ENCODE peak calls at places on chromosomes 2 and 18, in six cellular contexts. R is dorsolateral prefrontal cortex, F is fibroblast of mammary gland, O is AG09309, E is A549, T is foreskin fibroblast. C is an unnamed sample.
A peak's percentile ranks its signal among the peaks of the same experiment; 100 is the strongest.

GRCh38 chr2:195613922-195614321 is 43.1 kb upstream of the SLC39A10 start:
- DNase-seq in R (no peak), F (peak; percentile 86), O (peak; percentile 54), E (peak; percentile 47), T (peak; percentile 80), C (no peak)

GRCh38 chr2:55948176-55948921 is 24.8 kb upstream of the EFEMP1 start:
- DNase-seq in R (no peak), F (peak; percentile 36), O (no peak), E (no peak), T (peak; percentile 28), C (no peak)

GRCh38 chr2:239266436-239266770 is 134.4 kb downstream of the HDAC4 start:
- DNase-seq in R (peak; percentile 5), F (no peak), O (no peak), E (no peak), T (no peak), C (no peak)

GRCh38 chr2:234249873-234250272 is 199.4 kb downstream of the SPP2 start:
- DNase-seq in R (no peak), F (peak; percentile 66), O (peak; percentile 67), E (peak; percentile 44), T (peak; percentile 88), C (no peak)

GRCh38 chr2:218839430-218839829 is 7.8 kb upstream of the PRKAG3 start:
- DNase-seq in R (no peak), F (peak; percentile 78), O (no peak), E (no peak), T (peak; percentile 77), C (no peak)

GRCh38 chr2:159921752-159922404 is 123.9 kb upstream of the CD302 start:
- DNase-seq in R (peak; percentile 50), F (peak; percentile 74), O (no peak), E (peak; percentile 41), T (peak; percentile 73), C (peak; percentile 83)

GRCh38 chr18:8252371-8252770 is 356.9 kb upstream of the RAB12 start:
- DNase-seq in R (no peak), F (no peak), O (no peak), E (no peak), T (no peak), C (no peak)

GRCh38 chr18:28875059-28875458 is 698.1 kb upstream of the CDH2 start:
- DNase-seq in R (no peak), F (no peak), O (peak; percentile 55), E (no peak), T (no peak), C (no peak)

DNA sequence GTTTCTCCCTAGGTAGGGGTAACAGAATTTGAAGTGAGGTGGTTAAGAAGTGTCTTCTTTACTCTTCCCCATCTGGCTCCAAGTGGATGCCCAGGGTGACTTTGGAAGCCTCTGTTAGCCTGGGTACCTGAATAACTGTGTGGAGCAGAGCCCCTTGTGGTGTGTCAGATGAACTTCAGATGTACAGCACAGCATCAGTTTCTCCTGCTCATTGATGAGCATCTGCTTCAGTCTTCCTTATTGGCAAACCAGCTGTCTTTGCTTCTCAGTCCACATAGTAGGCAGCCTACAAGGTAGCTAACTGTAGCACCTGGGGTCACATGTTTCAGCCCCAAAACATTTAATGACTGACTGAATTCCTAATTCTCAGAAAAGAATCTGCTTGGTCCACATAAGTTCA is 56.2 kb upstream of the ATP8B1 start:
- DNase-seq in R (no peak), F (peak; percentile 54), O (no peak), E (peak; percentile 27), T (peak; percentile 31), C (no peak)
- TF ChIP-seq CTCF in R (no peak), F (peak; percentile 62), O (peak; percentile 41), E (peak; percentile 19), T (peak; percentile 34), C (peak; percentile 55)

GRCh38 chr2:74679615-74680014 is 25.6 kb downstream of the SEMA4F start:
- DNase-seq in R (no peak), F (no peak), O (no peak), E (no peak), T (no peak), C (no peak)
- TF ChIP-seq CTCF in R (no peak), F (no peak), O (no peak), E (no peak), T (no peak), C (no peak)

DNA sequence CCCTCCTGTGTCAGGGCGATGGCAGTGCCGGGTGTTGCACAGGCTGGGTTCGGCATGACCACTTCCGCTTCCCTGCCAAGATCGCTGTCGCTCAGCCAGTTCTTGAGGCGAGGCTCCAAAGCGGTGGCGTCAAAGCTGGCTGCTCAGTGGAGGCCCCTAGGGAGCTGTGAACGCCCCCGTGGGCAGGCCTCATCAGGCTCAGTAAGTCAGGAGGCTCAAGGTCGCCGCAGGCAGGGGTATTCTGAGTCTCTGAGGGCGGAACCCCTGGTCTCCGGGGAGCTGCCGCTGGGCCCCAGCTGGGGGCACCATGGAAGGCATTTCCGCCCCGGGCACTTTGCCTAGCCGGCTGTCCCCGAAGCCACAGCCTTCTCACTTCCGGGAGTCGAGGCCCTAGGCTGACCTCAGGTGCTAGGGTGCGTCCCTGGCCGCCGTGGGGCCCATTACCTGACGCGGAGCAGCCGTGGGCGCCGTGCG is 210.4 kb downstream of the SOCS6 start:
- DNase-seq in R (no peak), F (no peak), O (no peak), E (no peak), T (no peak), C (no peak)
- TF ChIP-seq CTCF in R (no peak), F (no peak), O (no peak), E (no peak), T (no peak), C (no peak)

DNA sequence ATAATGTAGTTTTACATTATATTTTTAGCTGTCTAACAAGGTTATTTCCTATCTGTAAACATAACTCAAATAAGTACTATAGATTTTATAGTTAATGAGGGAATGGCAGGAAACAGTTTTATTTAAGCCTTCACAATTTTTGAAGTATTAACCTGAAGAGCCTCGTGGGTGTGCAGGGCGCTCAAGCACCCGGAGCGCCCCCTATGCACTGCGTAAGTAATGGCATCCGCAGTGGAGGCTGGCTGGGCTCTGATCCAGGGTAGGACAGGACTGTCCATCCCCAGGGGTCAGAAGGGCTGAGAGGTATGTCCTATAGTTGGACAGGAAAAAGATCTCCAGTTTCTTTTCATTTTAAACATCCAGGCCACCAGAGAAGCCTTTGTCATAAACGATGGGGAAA is 8.2 kb upstream of the GBX2 start:
- DNase-seq in R (no peak), F (peak; percentile 34), O (no peak), E (peak; percentile 80), T (peak; percentile 47), C (no peak)
- TF ChIP-seq CTCF in R (no peak), F (peak; percentile 55), O (peak; percentile 44), E (peak; percentile 74), T (peak; percentile 40), C (peak; percentile 71)

DNA sequence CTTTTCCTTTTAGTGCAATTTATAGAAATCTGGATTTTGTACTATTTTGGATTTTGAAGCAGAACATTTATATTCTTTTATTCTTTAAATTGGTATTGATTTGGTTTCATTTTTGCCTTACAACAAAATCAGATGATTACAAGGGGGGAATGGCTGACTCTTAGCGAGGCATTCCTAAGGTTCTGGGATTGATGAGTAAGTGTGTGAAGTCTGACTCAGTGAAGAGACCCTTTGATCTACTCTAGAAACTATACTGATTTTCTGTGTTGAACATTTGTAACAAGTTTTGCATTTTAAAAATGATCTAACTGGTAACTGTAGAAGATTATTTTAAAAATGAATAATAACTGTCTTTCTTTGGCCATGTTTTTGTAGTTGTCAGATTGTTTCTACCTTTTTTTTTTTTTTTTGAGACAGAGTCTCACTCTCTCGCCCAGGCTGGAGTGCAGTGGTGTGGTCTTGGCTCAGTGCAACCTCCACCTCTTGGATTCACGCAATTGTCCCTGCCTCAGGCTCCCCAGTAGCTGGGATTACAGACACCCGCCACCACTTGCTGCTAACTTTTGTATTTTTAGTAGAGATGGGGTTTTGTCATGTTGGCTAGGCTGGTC is 48.7 kb downstream of the TTC39C start:
- DNase-seq in R (no peak), F (peak; percentile 79), O (no peak), E (peak; percentile 15), T (peak; percentile 63), C (no peak)
- TF ChIP-seq CTCF in R (no peak), F (no peak), O (no peak), E (no peak), T (no peak), C (no peak)

DNA sequence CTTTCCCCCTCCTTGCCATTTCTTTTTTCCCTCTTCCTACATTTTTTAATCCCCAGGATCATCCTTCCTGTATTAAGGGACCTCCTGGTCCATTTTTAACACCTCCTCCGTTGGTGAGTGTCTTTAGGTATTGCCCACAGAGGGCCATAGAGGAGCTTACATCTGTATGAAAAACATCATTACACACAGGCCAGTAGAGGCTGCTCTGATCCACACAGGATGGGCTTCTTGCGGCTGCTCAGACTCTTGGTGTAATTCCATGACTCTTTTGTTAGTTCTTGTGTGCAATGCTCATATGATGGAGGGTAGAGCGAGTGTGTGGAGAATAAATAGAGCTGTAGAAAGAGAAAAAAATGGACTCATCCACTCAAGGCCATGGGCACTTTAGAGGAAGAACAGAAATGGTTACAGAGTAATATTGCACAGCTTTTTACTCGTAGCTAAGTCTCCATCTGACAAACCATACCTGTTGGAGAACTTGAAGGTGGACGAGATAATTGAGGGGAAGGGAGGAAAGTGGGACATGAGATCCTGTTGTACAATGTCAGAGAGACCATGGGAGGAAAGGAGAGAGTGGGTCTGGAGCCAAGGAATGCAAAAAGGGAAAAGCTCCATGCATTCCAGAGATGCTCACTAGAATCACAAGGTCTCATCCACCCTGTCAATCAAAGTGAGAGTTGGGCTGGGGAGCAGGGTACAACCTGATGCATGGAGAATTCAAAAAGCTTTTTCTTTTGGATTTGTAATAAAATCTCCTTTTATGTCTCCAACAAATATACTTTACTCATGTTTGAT is 129.7 kb upstream of the TNP1 start:
- DNase-seq in R (no peak), F (peak; percentile 11), O (peak; percentile 11), E (no peak), T (peak; percentile 24), C (no peak)
- TF ChIP-seq CTCF in R (no peak), F (no peak), O (peak; percentile 44), E (no peak), T (peak; percentile 8), C (no peak)